ENCODE peak calls at places on chromosomes 7 and 10, in seven cellular contexts. One of them, this sample, is unnamed. For H3K9me3, the result is how much of the 10 kb centered on the place peaks cover.

GRCh38 chr7:87140271-87140748 is 11.9 kb upstream of the DMTF1 start:
- DNase-seq in small intestine: peak
- DNase-seq in A549: no peak
- DNase-seq in CD4-positive, CD25-positive, alpha-beta regulatory T cell: no peak
- DNase-seq in OCI-LY7: no peak
- DNase-seq in endothelial cell of umbilical vein: peak
- DNase-seq in AG04450: no peak
- DNase-seq in this sample: no peak

GRCh38 chr7:128116740-128117139 is 85.5 kb upstream of the LRRC4 start:
- DNase-seq in endothelial cell of umbilical vein: no peak
- DNase-seq in CD4-positive, CD25-positive, alpha-beta regulatory T cell: no peak
- DNase-seq in OCI-LY7: no peak
- DNase-seq in AG04450: no peak
- DNase-seq in small intestine: no peak
- DNase-seq in A549: no peak
- DNase-seq in this sample: no peak

GRCh38 chr10:118903691-118904090 is 125.8 kb upstream of the NANOS1 start:
- DNase-seq in CD4-positive, CD25-positive, alpha-beta regulatory T cell: no peak
- DNase-seq in AG04450: no peak
- DNase-seq in endothelial cell of umbilical vein: no peak
- DNase-seq in OCI-LY7: no peak
- DNase-seq in small intestine: no peak
- DNase-seq in A549: no peak
- DNase-seq in this sample: no peak

GRCh38 chr10:101843032-101843991 is at the start of gene KCNIP2:
- DNase-seq in AG04450: no peak
- DNase-seq in small intestine: no peak
- DNase-seq in OCI-LY7: peak
- DNase-seq in endothelial cell of umbilical vein: no peak
- DNase-seq in CD4-positive, CD25-positive, alpha-beta regulatory T cell: peak
- DNase-seq in A549: peak
- DNase-seq in this sample: no peak

GRCh38 chr7:80859272-80859970 is 59.4 kb downstream of the SEMA3C start:
- DNase-seq in OCI-LY7: no peak
- DNase-seq in CD4-positive, CD25-positive, alpha-beta regulatory T cell: no peak
- DNase-seq in A549: no peak
- DNase-seq in endothelial cell of umbilical vein: no peak
- DNase-seq in AG04450: no peak
- DNase-seq in small intestine: no peak
- DNase-seq in this sample: peak

GRCh38 chr7:108234981-108235450 is 104.9 kb upstream of the LAMB4 start:
- DNase-seq in endothelial cell of umbilical vein: peak
- DNase-seq in AG04450: no peak
- DNase-seq in CD4-positive, CD25-positive, alpha-beta regulatory T cell: no peak
- DNase-seq in OCI-LY7: no peak
- DNase-seq in small intestine: peak
- DNase-seq in A549: no peak
- DNase-seq in this sample: no peak

GRCh38 chr10:13231190-13231589 is 3.0 kb downstream of the UCMA start:
- DNase-seq in AG04450: no peak
- DNase-seq in small intestine: no peak
- DNase-seq in A549: no peak
- DNase-seq in endothelial cell of umbilical vein: no peak
- DNase-seq in CD4-positive, CD25-positive, alpha-beta regulatory T cell: no peak
- DNase-seq in OCI-LY7: no peak
- DNase-seq in this sample: no peak

GRCh38 chr7:5086256-5086655 is 40.6 kb downstream of the RBAK start:
- DNase-seq in A549: no peak
- DNase-seq in CD4-positive, CD25-positive, alpha-beta regulatory T cell: no peak
- DNase-seq in AG04450: no peak
- DNase-seq in small intestine: no peak
- DNase-seq in OCI-LY7: no peak
- DNase-seq in endothelial cell of umbilical vein: no peak
- DNase-seq in this sample: no peak

GRCh38 chr10:122461729-122462532 is 578 bp downstream of the HTRA1 start:
- DNase-seq in AG04450: no peak
- DNase-seq in A549: peak
- DNase-seq in OCI-LY7: no peak
- DNase-seq in CD4-positive, CD25-positive, alpha-beta regulatory T cell: no peak
- DNase-seq in endothelial cell of umbilical vein: peak
- DNase-seq in small intestine: peak
- DNase-seq in this sample: no peak

GRCh38 chr7:105791926-105792325 is 84.5 kb downstream of the ATXN7L1 start:
- DNase-seq in OCI-LY7: no peak
- DNase-seq in A549: no peak
- DNase-seq in small intestine: no peak
- DNase-seq in endothelial cell of umbilical vein: no peak
- DNase-seq in CD4-positive, CD25-positive, alpha-beta regulatory T cell: no peak
- DNase-seq in AG04450: no peak
- DNase-seq in this sample: no peak

GRCh38 chr10:76998451-76998850 is 639.2 kb downstream of the KCNMA1 start:
- DNase-seq in AG04450: no peak
- DNase-seq in endothelial cell of umbilical vein: no peak
- DNase-seq in OCI-LY7: no peak
- DNase-seq in small intestine: no peak
- DNase-seq in A549: no peak
- DNase-seq in CD4-positive, CD25-positive, alpha-beta regulatory T cell: no peak
- DNase-seq in this sample: no peak

GRCh38 chr10:76711374-76711997 is 926.1 kb downstream of the KCNMA1 start:
- DNase-seq in A549: no peak
- DNase-seq in small intestine: no peak
- DNase-seq in CD4-positive, CD25-positive, alpha-beta regulatory T cell: no peak
- DNase-seq in AG04450: no peak
- DNase-seq in OCI-LY7: no peak
- DNase-seq in endothelial cell of umbilical vein: no peak
- DNase-seq in this sample: no peak

GRCh38 chr7:44958645-44959344 is 20.0 kb downstream of the MYO1G start:
- DNase-seq in small intestine: no peak
- DNase-seq in OCI-LY7: no peak
- DNase-seq in AG04450: no peak
- DNase-seq in endothelial cell of umbilical vein: no peak
- DNase-seq in A549: no peak
- DNase-seq in CD4-positive, CD25-positive, alpha-beta regulatory T cell: no peak
- DNase-seq in this sample: no peak

GRCh38 chr10:114189700-114190099 is 10.5 kb downstream of the TDRD1 start:
- DNase-seq in A549: no peak
- DNase-seq in endothelial cell of umbilical vein: no peak
- DNase-seq in CD4-positive, CD25-positive, alpha-beta regulatory T cell: no peak
- DNase-seq in OCI-LY7: no peak
- DNase-seq in AG04450: no peak
- DNase-seq in small intestine: no peak
- DNase-seq in this sample: no peak
- H3K9me3 ChIP-seq in A549: under half
- H3K9me3 ChIP-seq in endothelial cell of umbilical vein: under half
- H3K9me3 ChIP-seq in CD4-positive, CD25-positive, alpha-beta regulatory T cell: under half
- H3K9me3 ChIP-seq in OCI-LY7: under half
- H3K9me3 ChIP-seq in AG04450: under half
- H3K9me3 ChIP-seq in small intestine: under half
- H3K9me3 ChIP-seq in this sample: under half

GRCh38 chr7:94514140-94514889 is 4.7 kb downstream of the CASD1 start:
- DNase-seq in CD4-positive, CD25-positive, alpha-beta regulatory T cell: no peak
- DNase-seq in OCI-LY7: no peak
- DNase-seq in small intestine: peak
- DNase-seq in A549: no peak
- DNase-seq in AG04450: no peak
- DNase-seq in endothelial cell of umbilical vein: no peak
- DNase-seq in this sample: no peak
- H3K4me3 ChIP-seq in CD4-positive, CD25-positive, alpha-beta regulatory T cell: peak
- H3K4me3 ChIP-seq in OCI-LY7: peak
- H3K4me3 ChIP-seq in small intestine: no peak
- H3K4me3 ChIP-seq in A549: no peak
- H3K4me3 ChIP-seq in AG04450: no peak
- H3K4me3 ChIP-seq in endothelial cell of umbilical vein: no peak
- H3K4me3 ChIP-seq in this sample: no peak

DNA sequence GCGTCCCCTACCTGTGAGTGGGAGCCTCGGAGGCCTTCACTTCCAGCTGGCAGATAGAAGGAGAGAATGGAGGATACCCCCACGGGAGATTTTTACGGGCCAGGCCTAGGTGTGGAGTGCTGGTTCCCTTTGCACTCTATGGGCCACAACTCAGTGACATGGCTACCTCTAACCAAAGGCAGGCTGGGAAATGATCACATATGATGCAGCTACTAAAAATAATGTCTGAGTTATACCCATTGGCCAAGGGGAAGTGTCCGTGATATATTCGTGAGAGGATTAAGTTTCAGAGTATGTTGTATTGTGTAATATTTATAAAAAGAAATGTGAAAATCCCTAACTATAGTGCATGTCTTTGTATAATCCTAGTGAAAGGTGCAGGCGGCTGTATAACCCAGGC is 13.5 kb upstream of the HIPK2 start:
- DNase-seq in endothelial cell of umbilical vein: no peak
- DNase-seq in AG04450: no peak
- DNase-seq in small intestine: no peak
- DNase-seq in OCI-LY7: no peak
- DNase-seq in CD4-positive, CD25-positive, alpha-beta regulatory T cell: no peak
- DNase-seq in A549: no peak
- DNase-seq in this sample: no peak
- H3K27ac ChIP-seq in endothelial cell of umbilical vein: no peak
- H3K27ac ChIP-seq in AG04450: no peak
- H3K27ac ChIP-seq in small intestine: no peak
- H3K27ac ChIP-seq in OCI-LY7: no peak
- H3K27ac ChIP-seq in CD4-positive, CD25-positive, alpha-beta regulatory T cell: no peak
- H3K27ac ChIP-seq in A549: no peak
- H3K27ac ChIP-seq in this sample: peak

GRCh38 chr10:108749042-108749441 is 1174.3 kb downstream of the XPNPEP1 start:
- DNase-seq in AG04450: no peak
- DNase-seq in A549: no peak
- DNase-seq in endothelial cell of umbilical vein: no peak
- DNase-seq in CD4-positive, CD25-positive, alpha-beta regulatory T cell: no peak
- DNase-seq in small intestine: no peak
- DNase-seq in OCI-LY7: no peak
- DNase-seq in this sample: no peak
- H3K9me3 ChIP-seq in AG04450: under half
- H3K9me3 ChIP-seq in A549: under half
- H3K9me3 ChIP-seq in endothelial cell of umbilical vein: under half
- H3K9me3 ChIP-seq in CD4-positive, CD25-positive, alpha-beta regulatory T cell: under half
- H3K9me3 ChIP-seq in small intestine: under half
- H3K9me3 ChIP-seq in OCI-LY7: under half
- H3K9me3 ChIP-seq in this sample: under half

DNA sequence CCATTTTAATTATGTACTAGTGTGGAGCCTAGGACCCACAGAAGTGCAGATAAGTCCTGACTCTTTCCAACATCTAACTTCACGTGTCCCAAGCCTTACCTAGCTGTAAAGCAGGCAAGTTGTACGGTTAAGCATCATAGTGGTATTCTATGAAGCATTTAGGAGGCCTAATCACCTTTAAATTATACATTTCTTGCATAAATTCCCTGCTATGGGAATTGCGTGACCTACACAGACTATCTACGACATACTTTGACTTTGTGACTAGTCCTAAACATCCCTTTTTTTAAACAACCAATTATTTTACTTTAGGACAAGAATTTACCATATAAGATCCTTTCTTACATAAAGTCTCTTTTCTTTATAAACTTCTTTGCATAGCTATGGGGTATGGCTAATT is 37.7 kb upstream of the LRGUK start:
- DNase-seq in A549: no peak
- DNase-seq in OCI-LY7: peak
- DNase-seq in AG04450: no peak
- DNase-seq in small intestine: no peak
- DNase-seq in CD4-positive, CD25-positive, alpha-beta regulatory T cell: no peak
- DNase-seq in endothelial cell of umbilical vein: no peak
- DNase-seq in this sample: no peak
- H3K4me3 ChIP-seq in A549: no peak
- H3K4me3 ChIP-seq in OCI-LY7: no peak
- H3K4me3 ChIP-seq in AG04450: no peak
- H3K4me3 ChIP-seq in small intestine: no peak
- H3K4me3 ChIP-seq in CD4-positive, CD25-positive, alpha-beta regulatory T cell: no peak
- H3K4me3 ChIP-seq in endothelial cell of umbilical vein: no peak
- H3K4me3 ChIP-seq in this sample: no peak

GRCh38 chr10:32953277-32953927 is 4.6 kb downstream of the ITGB1 start:
- DNase-seq in endothelial cell of umbilical vein: no peak
- DNase-seq in OCI-LY7: no peak
- DNase-seq in A549: no peak
- DNase-seq in CD4-positive, CD25-positive, alpha-beta regulatory T cell: no peak
- DNase-seq in small intestine: no peak
- DNase-seq in AG04450: no peak
- DNase-seq in this sample: no peak
- H3K27ac ChIP-seq in endothelial cell of umbilical vein: no peak
- H3K27ac ChIP-seq in OCI-LY7: peak
- H3K27ac ChIP-seq in A549: peak
- H3K27ac ChIP-seq in CD4-positive, CD25-positive, alpha-beta regulatory T cell: peak
- H3K27ac ChIP-seq in small intestine: no peak
- H3K27ac ChIP-seq in AG04450: no peak
- H3K27ac ChIP-seq in this sample: peak

DNA sequence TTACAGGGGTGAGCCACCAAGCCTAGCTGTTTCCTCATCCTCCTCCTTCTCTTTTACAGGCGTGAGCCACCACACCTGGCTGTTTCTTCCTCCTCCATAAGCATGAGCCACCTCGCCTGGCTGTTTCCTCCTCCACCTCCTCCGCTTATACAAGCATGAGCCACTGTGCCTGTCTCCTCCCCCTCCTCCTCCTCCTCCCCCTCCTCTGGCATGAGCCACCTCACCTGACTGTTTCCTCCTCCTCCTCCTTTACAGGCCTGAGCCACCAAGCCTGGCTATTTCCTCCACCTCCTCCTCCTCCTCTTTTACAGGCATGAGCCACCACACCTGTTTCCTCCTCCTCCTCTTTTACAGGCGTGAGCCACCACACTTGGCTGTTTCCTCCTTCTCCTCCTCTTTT is 49.8 kb upstream of the ZNF479 start:
- DNase-seq in endothelial cell of umbilical vein: no peak
- DNase-seq in A549: no peak
- DNase-seq in OCI-LY7: no peak
- DNase-seq in CD4-positive, CD25-positive, alpha-beta regulatory T cell: no peak
- DNase-seq in small intestine: no peak
- DNase-seq in AG04450: no peak
- DNase-seq in this sample: no peak
- H3K9me3 ChIP-seq in endothelial cell of umbilical vein: under half
- H3K9me3 ChIP-seq in A549: under half
- H3K9me3 ChIP-seq in OCI-LY7: under half
- H3K9me3 ChIP-seq in CD4-positive, CD25-positive, alpha-beta regulatory T cell: half or more
- H3K9me3 ChIP-seq in small intestine: under half
- H3K9me3 ChIP-seq in AG04450: half or more
- H3K9me3 ChIP-seq in this sample: under half